ENCODE peak calls at places on chromosome 17, in nine cellular contexts. Z is body of pancreas; X is RWPE2; Q is activated CD8-positive, alpha-beta memory T cell treated with anti-CD3 and anti-CD28 coated beads for 1 hour; F is mammary epithelial cell; E is hepatic stellate cell; T is stimulated activated CD4-positive, alpha-beta T cell treated with anti-CD3 and anti-CD28 coated beads, Interleukin-1b, Interleukin-23, amount 100 ng/mL, for 1 hour; L is amniotic epithelial cell; K is RCC 7860. I is an unnamed sample.

GRCh38 chr17:28384281-28385036 is 13.0 kb downstream of the SARM1 start:
- DNase-seq in Z (peak), X (no peak), Q (peak), F (no peak), E (no peak), T (no peak), L (peak), K (no peak), I (no peak)

GRCh38 chr17:67434061-67434525 is 57.0 kb downstream of the PITPNC1 start:
- DNase-seq in Z (no peak), X (no peak), Q (no peak), F (no peak), E (no peak), T (no peak), L (peak), K (no peak), I (no peak)

GRCh38 chr17:78450696-78451344 is 72.4 kb downstream of the PGS1 start:
- DNase-seq in Z (no peak), X (no peak), Q (no peak), F (no peak), E (no peak), T (no peak), L (no peak), K (no peak), I (no peak)

GRCh38 chr17:32628645-32629044 is 141.9 kb downstream of the CDK5R1 start:
- DNase-seq in Z (no peak), X (no peak), Q (no peak), F (no peak), E (no peak), T (no peak), L (no peak), K (no peak), I (no peak)

GRCh38 chr17:28317965-28318758 is 838 bp upstream of the TMEM97 start:
- DNase-seq in Z (no peak), X (no peak), Q (no peak), F (no peak), E (no peak), T (no peak), L (no peak), K (no peak), I (no peak)

GRCh38 chr17:45146166-45146565 is 2.1 kb upstream of the HEXIM1 start:
- DNase-seq in Z (no peak), X (no peak), Q (no peak), F (no peak), E (no peak), T (no peak), L (no peak), K (no peak), I (no peak)

GRCh38 chr17:21474815-21475214 is 98.7 kb downstream of the KCNJ12 start:
- DNase-seq in Z (no peak), X (no peak), Q (no peak), F (no peak), E (no peak), T (no peak), L (no peak), K (no peak), I (no peak)

GRCh38 chr17:64658931-64659330 is 3.2 kb downstream of the SMURF2 start:
- DNase-seq in Z (no peak), X (no peak), Q (no peak), F (peak), E (no peak), T (no peak), L (peak), K (peak), I (no peak)

GRCh38 chr17:82246365-82247174 is 17.7 kb downstream of the SLC16A3 start:
- DNase-seq in Z (no peak), X (peak), Q (no peak), F (peak), E (peak), T (no peak), L (peak), K (peak), I (no peak)

GRCh38 chr17:40443988-40444899 is 994 bp downstream of the IGFBP4 start:
- DNase-seq in Z (no peak), X (no peak), Q (no peak), F (peak), E (no peak), T (no peak), L (no peak), K (no peak), I (no peak)

GRCh38 chr17:75367312-75367711 is 38.2 kb downstream of the GRB2 start:
- DNase-seq in Z (no peak), X (no peak), Q (no peak), F (peak), E (no peak), T (no peak), L (peak), K (no peak), I (no peak)

GRCh38 chr17:39123627-39124026 is 27.8 kb downstream of the PLXDC1 start:
- DNase-seq in Z (peak), X (no peak), Q (no peak), F (no peak), E (no peak), T (no peak), L (no peak), K (no peak), I (no peak)

GRCh38 chr17:71633391-71633849 is 487.4 kb upstream of the SOX9 start:
- DNase-seq in Z (no peak), X (peak), Q (no peak), F (peak), E (no peak), T (no peak), L (peak), K (peak), I (peak)

GRCh38 chr17:80774643-80775281 is 216.9 kb upstream of the CHMP6 start:
- DNase-seq in Z (no peak), X (peak), Q (no peak), F (no peak), E (no peak), T (no peak), L (no peak), K (no peak), I (no peak)

GRCh38 chr17:68819465-68819864 is 135.7 kb downstream of the ABCA8 start:
- DNase-seq in Z (no peak), X (no peak), Q (no peak), F (no peak), E (no peak), T (no peak), L (no peak), K (no peak), I (no peak)

GRCh38 chr17:42655528-42655927 is 3.6 kb upstream of the TUBG2 start:
- DNase-seq in Z (no peak), X (no peak), Q (no peak), F (no peak), E (no peak), T (no peak), L (peak), K (peak), I (no peak)

GRCh38 chr17:72193395-72194106 is 72.7 kb downstream of the SOX9 start:
- DNase-seq in Z (no peak), X (no peak), Q (no peak), F (peak), E (no peak), T (no peak), L (peak), K (no peak), I (no peak)

GRCh38 chr17:82943751-82944150 is 103.9 kb upstream of the ZNF750 start:
- DNase-seq in Z (peak), X (no peak), Q (no peak), F (no peak), E (no peak), T (no peak), L (no peak), K (no peak), I (no peak)

GRCh38 chr17:56325561-56325960 is 172.3 kb downstream of the ANKFN1 start:
- DNase-seq in Z (no peak), X (no peak), Q (no peak), F (no peak), E (no peak), T (no peak), L (no peak), K (no peak), I (no peak)